ENCODE peak calls at places on chromosome 11, in seven cellular contexts. R is Calu3, W is mammary epithelial cell, O is H9, Z is Peyer's patch, Q is left ventricle myocardium inferior, F is gastrocnemius medialis. T is an unnamed sample.

GRCh38 chr11:111081021-111081511 is 164.5 kb upstream of the POU2AF2 start:
- DNase-seq in W (no peak), O (no peak), Q (no peak), Z (no peak), R (no peak), F (no peak), T (no peak)

GRCh38 chr11:115078461-115079438 is 400.4 kb downstream of the NXPE2 start:
- DNase-seq in Q (no peak), O (no peak), F (no peak), Z (no peak), W (no peak), R (no peak), T (no peak)

GRCh38 chr11:134850566-134850965 is 438.5 kb upstream of the B3GAT1 start:
- DNase-seq in Q (no peak), R (no peak), W (no peak), Z (no peak), F (no peak), O (no peak), T (no peak)

GRCh38 chr11:28481673-28482480 is 373.7 kb downstream of the METTL15 start:
- DNase-seq in Q (no peak), O (no peak), Z (no peak), W (no peak), R (no peak), F (no peak), T (no peak)

GRCh38 chr11:46896719-46897406 is 21.5 kb downstream of the LRP4 start:
- DNase-seq in O (no peak), F (no peak), R (peak; percentile 22), W (peak; percentile 44), Z (no peak), Q (no peak), T (no peak)

GRCh38 chr11:72511393-72512047 is 77.2 kb upstream of the CLPB start:
- DNase-seq in F (no peak), Q (no peak), W (peak; percentile 32), R (no peak), O (no peak), Z (no peak), T (no peak)

GRCh38 chr11:43021466-43021865 is 290.3 kb upstream of the API5 start:
- DNase-seq in F (no peak), Q (no peak), Z (no peak), R (no peak), W (no peak), O (peak; percentile 31), T (peak; percentile 36)

GRCh38 chr11:15793032-15793996 is 563.0 kb downstream of the SOX6 start:
- DNase-seq in W (peak; percentile 87), Q (no peak), Z (no peak), O (no peak), R (no peak), F (no peak), T (no peak)

GRCh38 chr11:116533186-116533825 is 239.5 kb downstream of the BUD13 start:
- DNase-seq in O (no peak), Z (no peak), F (no peak), Q (no peak), R (no peak), W (no peak), T (peak; percentile 33)

GRCh38 chr11:10625281-10625981 is 57.0 kb upstream of the LYVE1 start:
- DNase-seq in R (no peak), W (no peak), Q (no peak), F (no peak), Z (no peak), O (no peak), T (no peak)

GRCh38 chr11:2091112-2091746 is 48.0 kb downstream of the IGF2 start:
- DNase-seq in Z (no peak), W (no peak), Q (no peak), R (no peak), O (peak; percentile 15), F (no peak), T (no peak)

GRCh38 chr11:116311141-116311540 is 461.6 kb downstream of the BUD13 start:
- DNase-seq in R (no peak), O (no peak), W (no peak), F (no peak), Z (no peak), Q (no peak), T (no peak)

DNA sequence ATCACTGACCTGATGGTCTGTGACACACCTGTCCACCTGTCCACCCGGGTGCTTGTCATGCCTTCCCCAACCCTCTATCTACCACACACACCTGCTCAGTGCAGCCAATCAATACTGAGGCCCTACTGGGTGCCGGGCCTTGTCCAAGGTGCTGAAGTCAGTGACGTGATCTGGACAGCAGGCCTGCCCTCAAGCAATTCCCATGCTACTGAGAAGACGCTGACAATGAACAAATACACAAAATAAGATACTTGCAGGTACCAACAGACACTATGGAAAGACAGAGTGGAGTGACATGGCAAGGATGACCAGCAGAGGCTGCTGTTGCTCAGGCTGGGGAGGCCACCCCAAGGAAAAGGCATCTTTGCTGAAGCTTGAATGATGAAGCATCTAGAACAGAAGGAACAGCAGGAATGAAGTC is 21.2 kb downstream of the PLAAT3 start:
- DNase-seq in R (peak; percentile 44), Z (no peak), F (no peak), W (no peak), O (no peak), Q (no peak), T (peak; percentile 23)
- TF ChIP-seq CTCF in R (peak; percentile 54), Z (peak; percentile 79), F (no peak), W (peak; percentile 97), O (peak; percentile 68), Q (peak; percentile 49), T (peak; percentile 42)

DNA sequence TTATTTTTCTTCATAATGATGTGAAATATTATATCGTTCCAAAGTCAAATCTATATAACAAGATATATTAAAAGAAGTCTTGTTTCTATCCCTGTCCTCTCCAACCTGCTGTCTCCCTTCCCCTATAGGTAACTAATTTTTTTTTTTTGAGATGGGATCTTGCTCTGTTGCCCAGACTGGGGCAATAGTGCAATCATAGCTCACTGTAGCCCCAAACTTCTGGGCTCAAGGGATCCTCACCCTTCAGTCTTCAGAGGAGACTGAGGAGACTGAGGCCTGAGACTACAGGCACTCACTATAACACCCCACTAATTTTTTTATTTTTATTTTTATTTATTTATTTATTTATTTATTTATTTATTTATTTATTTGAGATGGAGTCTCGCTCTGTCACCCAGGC is 10.3 kb upstream of the RELA start:
- DNase-seq in Z (no peak), O (no peak), Q (no peak), W (no peak), F (no peak), R (no peak), T (no peak)
- TF ChIP-seq CTCF in Z (no peak), O (no peak), Q (no peak), W (no peak), F (no peak), R (no peak), T (no peak)

GRCh38 chr11:64767344-64768299 is 7.8 kb upstream of the PYGM start:
- DNase-seq in O (peak; percentile 90), F (peak; percentile 73), Z (peak; percentile 89), R (peak; percentile 76), W (no peak), Q (peak; percentile 63), T (peak; percentile 85)

GRCh38 chr11:64766881-64767280 is 7.1 kb upstream of the PYGM start:
- DNase-seq in F (peak; percentile 12), Q (no peak), R (no peak), Z (no peak), W (no peak), O (no peak), T (no peak)

GRCh38 chr11:64764753-64765152 is 5.0 kb upstream of the PYGM start:
- DNase-seq in W (no peak), F (peak; percentile 14), Q (no peak), R (no peak), Z (no peak), O (no peak), T (no peak)

GRCh38 chr11:64765291-64765803 is 5.6 kb upstream of the PYGM start:
- DNase-seq in O (peak; percentile 72), Q (no peak), F (peak; percentile 57), W (no peak), Z (peak; percentile 36), R (no peak), T (peak; percentile 33)

GRCh38 chr11:64765841-64766682 is 6.3 kb upstream of the PYGM start:
- DNase-seq in R (no peak), F (peak; percentile 18), O (peak; percentile 41), Q (no peak), W (no peak), Z (peak; percentile 17), T (no peak)
- TF ChIP-seq CTCF in R (no peak), F (no peak), O (no peak), Q (no peak), W (no peak), Z (no peak), T (no peak)

GRCh38 chr11:128906185-128907065 is 15.3 kb downstream of the KCNJ5 start:
- DNase-seq in F (no peak), Q (no peak), O (no peak), W (no peak), R (no peak), Z (no peak), T (no peak)
- TF ChIP-seq CTCF in F (no peak), Q (no peak), O (no peak), W (no peak), R (no peak), Z (no peak), T (no peak)

DNA sequence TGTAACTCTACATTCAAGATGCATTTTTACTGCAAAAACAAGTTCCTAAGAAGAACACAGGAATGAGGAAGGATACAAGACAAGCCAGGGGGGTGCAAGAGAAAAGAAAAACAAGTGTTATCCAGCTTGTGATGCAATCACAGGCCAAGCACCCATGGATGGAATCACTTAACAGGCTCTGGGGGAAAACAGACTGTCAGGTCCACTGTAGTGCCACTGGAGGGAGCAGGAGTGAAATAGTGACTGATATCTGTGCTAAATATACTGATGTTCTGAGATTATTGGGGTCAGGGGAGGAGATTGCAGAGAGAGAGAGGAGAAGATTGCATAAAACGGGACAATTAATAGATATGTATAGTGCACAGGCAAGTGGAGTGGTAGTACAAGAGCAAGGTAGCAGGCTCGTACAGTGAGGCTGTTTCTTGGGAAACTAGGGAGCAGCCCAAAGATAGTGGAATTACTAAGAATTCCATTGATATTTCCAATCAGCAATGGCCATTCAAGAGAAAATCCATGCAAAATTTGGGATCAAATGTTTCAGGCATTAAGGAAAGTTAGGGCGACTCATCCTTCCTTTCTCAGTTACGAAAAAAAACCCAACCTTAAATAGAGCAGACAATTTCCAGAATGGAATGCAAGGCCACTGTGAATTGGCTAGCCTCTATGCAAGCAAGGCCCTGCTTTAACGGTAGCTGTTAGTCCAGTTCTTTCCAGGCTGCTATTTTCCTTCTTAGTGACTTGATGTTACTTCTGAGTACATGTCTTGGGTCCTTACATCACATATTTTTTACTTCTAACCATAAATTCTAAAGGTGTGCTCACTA is 52.2 kb upstream of the CEP126 start:
- DNase-seq in Q (no peak), Z (no peak), R (peak; percentile 37), F (no peak), O (peak; percentile 50), W (peak; percentile 37), T (peak; percentile 6)
- TF ChIP-seq CTCF in Q (peak; percentile 34), Z (peak; percentile 59), R (peak; percentile 30), F (no peak), O (peak; percentile 73), W (peak; percentile 52), T (peak; percentile 42)